ENCODE peak calls at places on chromosomes 6 and 20, in ten cellular contexts. F is heart right ventricle, W is coronary artery, R is ascending aorta, G is endothelial cell, Y is WTC11, B is left ventricle myocardium inferior, J is Peyer's patch, O is activated B cell treated with CpG ODN at 0.5 μM for 24 hours, Z is GM23338. C is an unnamed sample.

GRCh38 chr6:148835920-148836441 is 89.2 kb downstream of the UST start:
- DNase-seq in F (no peak), W (no peak), R (no peak), G (no peak), Y (no peak), B (no peak), J (no peak), O (no peak), Z (no peak), C (no peak)

GRCh38 chr6:131290955-131291354 is 155.7 kb downstream of the AKAP7 start:
- DNase-seq in F (no peak), W (no peak), R (no peak), G (no peak), Y (no peak), B (no peak), J (no peak), O (no peak), Z (no peak), C (no peak)

GRCh38 chr6:148288566-148288965 is 54.1 kb upstream of the SASH1 start:
- DNase-seq in F (no peak), W (no peak), R (no peak), G (no peak), Y (no peak), B (no peak), J (no peak), O (no peak), Z (no peak), C (no peak)

GRCh38 chr20:47205577-47206123 is 150.8 kb downstream of the ZMYND8 start:
- DNase-seq in F (peak; percentile 76), W (no peak), R (peak; percentile 82), G (peak; percentile 70), Y (peak; percentile 78), B (peak; percentile 79), J (no peak), O (peak; percentile 19), Z (peak; percentile 74), C (peak; percentile 41)

GRCh38 chr6:38027685-38028373 is 208.3 kb downstream of the ZFAND3 start:
- DNase-seq in F (no peak), W (no peak), R (no peak), G (no peak), Y (no peak), B (no peak), J (no peak), O (no peak), Z (peak; percentile 39), C (no peak)

GRCh38 chr6:1930356-1930755 is 315.0 kb downstream of the GMDS start:
- DNase-seq in F (no peak), W (no peak), R (no peak), G (no peak), Y (no peak), B (no peak), J (no peak), O (no peak), Z (no peak), C (no peak)

GRCh38 chr6:147016440-147016839 is 187.8 kb upstream of the STXBP5 start:
- DNase-seq in F (no peak), W (no peak), R (no peak), G (no peak), Y (no peak), B (no peak), J (no peak), O (no peak), Z (no peak), C (no peak)

GRCh38 chr20:57421258-57422220 is 30.3 kb downstream of the RBM38 start:
- DNase-seq in F (no peak), W (no peak), R (no peak), G (no peak), Y (no peak), B (no peak), J (no peak), O (no peak), Z (no peak), C (no peak)

GRCh38 chr6:40807484-40807883 is 220.3 kb upstream of the LRFN2 start:
- DNase-seq in F (no peak), W (no peak), R (no peak), G (no peak), Y (no peak), B (no peak), J (no peak), O (no peak), Z (no peak), C (no peak)

GRCh38 chr6:16058188-16058780 is 70.6 kb upstream of the MYLIP start:
- DNase-seq in F (no peak), W (no peak), R (no peak), G (no peak), Y (no peak), B (no peak), J (no peak), O (no peak), Z (no peak), C (peak; percentile 18)

GRCh38 chr6:145247677-145248419 is 487.5 kb downstream of the EPM2A start:
- DNase-seq in F (no peak), W (no peak), R (no peak), G (no peak), Y (no peak), B (no peak), J (no peak), O (no peak), Z (no peak), C (no peak)

GRCh38 chr6:133646021-133646682 is 242.8 kb upstream of the TCF21 start:
- DNase-seq in F (no peak), W (no peak), R (no peak), G (no peak), Y (no peak), B (no peak), J (no peak), O (no peak), Z (no peak), C (no peak)

GRCh38 chr6:119368917-119369316 is 19.4 kb upstream of the MAN1A1 start:
- DNase-seq in F (no peak), W (no peak), R (no peak), G (no peak), Y (no peak), B (no peak), J (no peak), O (no peak), Z (no peak), C (no peak)

GRCh38 chr20:20441259-20441658 is 73.4 kb downstream of the INSM1 start:
- DNase-seq in F (no peak), W (no peak), R (no peak), G (no peak), Y (no peak), B (no peak), J (no peak), O (no peak), Z (peak; percentile 33), C (no peak)

GRCh38 chr20:32190608-32191415 is 16.7 kb downstream of the PLAGL2 start:
- DNase-seq in F (no peak), W (peak; percentile 62), R (no peak), G (no peak), Y (no peak), B (no peak), J (no peak), O (no peak), Z (peak; percentile 66), C (no peak)

DNA sequence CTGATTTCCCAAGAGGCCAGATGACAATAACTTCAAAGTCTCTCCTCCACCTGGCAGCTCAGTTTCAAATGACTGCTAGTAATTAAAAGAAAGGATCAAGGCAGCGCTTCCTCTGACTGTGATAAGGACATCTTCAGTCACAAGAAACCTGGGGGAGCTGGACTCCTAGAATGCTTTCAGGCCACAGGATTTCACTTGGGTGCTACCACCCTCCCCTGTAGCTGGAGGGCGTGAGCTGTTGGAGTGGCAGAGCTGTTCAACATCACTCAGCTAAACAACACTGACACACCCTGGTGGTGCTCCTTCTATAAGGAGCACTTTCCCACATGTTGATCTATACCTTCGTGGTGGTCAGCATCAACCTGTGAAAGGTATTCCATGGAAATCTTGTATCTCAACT is 2.2 kb upstream of the CNR1 start:
- DNase-seq in F (no peak), W (no peak), R (no peak), G (no peak), Y (no peak), B (no peak), J (no peak), O (no peak), Z (no peak), C (no peak)
- TF ChIP-seq CTCF in F (no peak), W (no peak), R (no peak), G (no peak), Y (no peak), B (no peak), J (no peak), O (no peak), Z (no peak), C (no peak)

DNA sequence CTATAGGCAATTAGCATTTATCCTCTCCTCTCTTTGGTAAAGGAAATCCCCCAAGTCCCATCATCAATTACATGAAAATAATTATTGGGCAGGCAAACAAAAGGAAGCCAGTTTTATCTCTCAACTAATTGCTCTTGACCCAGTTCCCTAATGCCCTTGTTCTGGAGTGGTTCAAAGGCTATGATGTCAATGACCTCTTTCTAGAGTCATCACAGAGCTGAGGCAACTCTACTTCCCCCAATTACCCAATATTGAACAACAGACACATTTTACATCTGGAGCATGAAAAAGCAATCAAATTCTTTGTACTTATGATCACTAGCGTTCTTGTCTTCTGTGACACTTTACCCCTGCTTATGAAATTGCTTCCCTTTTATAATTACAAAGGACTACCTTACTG is 43.5 kb downstream of the NT5E start:
- DNase-seq in F (no peak), W (no peak), R (no peak), G (no peak), Y (no peak), B (no peak), J (no peak), O (no peak), Z (no peak), C (no peak)
- TF ChIP-seq CTCF in F (no peak), W (no peak), R (no peak), G (no peak), Y (no peak), B (no peak), J (no peak), O (no peak), Z (no peak), C (no peak)

GRCh38 chr20:49594143-49594928 is 26.4 kb upstream of the PTGIS start:
- DNase-seq in F (peak; percentile 48), W (peak; percentile 89), R (peak; percentile 87), G (no peak), Y (no peak), B (peak; percentile 76), J (no peak), O (no peak), Z (no peak), C (peak; percentile 64)
- TF ChIP-seq CTCF in F (no peak), W (no peak), R (no peak), G (no peak), Y (no peak), B (no peak), J (no peak), O (no peak), Z (no peak), C (no peak)

DNA sequence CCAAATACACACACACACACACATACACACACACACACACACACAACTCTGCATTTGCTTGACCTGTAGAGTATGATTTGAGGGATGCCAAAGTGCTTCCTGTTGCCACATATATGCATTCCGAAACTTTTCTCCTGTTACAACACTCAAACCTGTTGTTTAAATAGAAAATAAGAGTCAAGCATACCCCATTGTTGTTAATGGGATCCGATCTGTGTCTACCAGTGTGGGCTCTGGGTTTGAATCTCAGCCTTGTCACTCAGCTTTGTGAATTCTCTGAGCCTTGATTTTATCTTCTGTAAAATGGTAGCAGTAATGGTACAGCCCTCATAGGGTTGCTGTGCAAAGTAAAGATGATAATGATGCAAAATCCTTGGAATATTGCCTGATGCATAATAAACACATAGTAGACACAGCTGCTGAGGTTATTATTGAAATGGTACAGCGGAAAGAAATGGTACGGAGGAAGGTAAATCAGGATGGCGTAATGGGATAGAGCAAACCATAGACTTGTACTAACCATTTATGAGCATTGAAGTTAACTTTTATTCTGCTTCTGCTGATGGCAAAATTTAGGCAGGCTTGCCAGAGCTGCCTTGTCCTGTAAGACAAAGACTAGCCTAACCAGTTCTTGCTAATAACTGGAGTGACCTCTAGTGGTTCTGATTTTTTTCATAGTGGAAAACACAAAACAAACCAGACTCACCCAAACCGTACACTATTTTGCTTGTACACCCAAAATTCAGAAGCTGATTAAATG is 113.4 kb upstream of the PHACTR1 start:
- DNase-seq in F (no peak), W (no peak), R (peak; percentile 69), G (no peak), Y (no peak), B (no peak), J (no peak), O (no peak), Z (peak; percentile 62), C (no peak)
- TF ChIP-seq CTCF in F (peak; percentile 36), W (peak; percentile 35), R (peak; percentile 43), G (peak; percentile 53), Y (no peak), B (peak; percentile 69), J (peak; percentile 40), O (no peak), Z (peak; percentile 62), C (peak; percentile 30)

C was measured in tibial nerve.